ENCODE peak calls at places on chromosome 10, in eight cellular contexts. J is epithelial cell of esophagus; B is left ventricle myocardium inferior; M is cardiac fibroblast; H is dorsolateral prefrontal cortex; Y is pancreas; U is CD8-positive, alpha-beta T cell; V is heart left ventricle. X is an unnamed sample.

GRCh38 chr10:102412293-102412692 is 6.3 kb downstream of the PSD start:
- DNase-seq in Y (no peak), H (no peak), U (no peak), B (no peak), V (no peak), M (no peak), J (no peak), X (no peak)

GRCh38 chr10:13779748-13780147 is 193.0 kb downstream of the PRPF18 start:
- DNase-seq in M (no peak), U (no peak), Y (no peak), J (no peak), H (no peak), B (no peak), V (no peak), X (no peak)

GRCh38 chr10:103278862-103279298 is 1.9 kb downstream of the INA start:
- DNase-seq in M (peak; percentile 62), J (peak; percentile 61), Y (peak; percentile 66), B (peak; percentile 36), U (no peak), V (no peak), H (peak; percentile 18), X (peak; percentile 21)

GRCh38 chr10:93498196-93498595 is 1.8 kb downstream of the CEP55 start:
- DNase-seq in B (no peak), H (no peak), V (no peak), J (no peak), M (no peak), Y (no peak), U (no peak), X (no peak)

GRCh38 chr10:101000602-101000991 is 989 bp downstream of the LZTS2 start:
- DNase-seq in M (no peak), U (no peak), Y (no peak), J (no peak), V (peak; percentile 46), B (no peak), H (no peak), X (no peak)

GRCh38 chr10:17229016-17229716 is 1.1 kb downstream of the VIM start:
- DNase-seq in J (peak; percentile 58), V (peak; percentile 95), Y (peak; percentile 83), U (peak; percentile 67), B (peak; percentile 91), M (peak; percentile 97), H (no peak), X (peak; percentile 78)

GRCh38 chr10:116826803-116827202 is 22.5 kb upstream of the ENO4 start:
- DNase-seq in H (no peak), B (no peak), U (no peak), M (no peak), J (no peak), Y (no peak), V (no peak), X (no peak)

GRCh38 chr10:44064987-44065787 is 319.7 kb downstream of the CXCL12 start:
- DNase-seq in U (no peak), Y (no peak), V (no peak), J (no peak), M (no peak), B (no peak), H (no peak), X (no peak)

GRCh38 chr10:11298116-11298515 is 280.4 kb downstream of the CELF2 start:
- DNase-seq in Y (no peak), H (no peak), V (no peak), U (no peak), B (no peak), M (no peak), J (peak; percentile 43), X (no peak)

GRCh38 chr10:113572520-113573290 is 19.9 kb downstream of the HABP2 start:
- DNase-seq in J (no peak), U (no peak), V (no peak), H (no peak), M (no peak), Y (no peak), B (no peak), X (no peak)

GRCh38 chr10:95819620-95820329 is 63.8 kb downstream of the ENTPD1 start:
- DNase-seq in Y (no peak), U (no peak), V (no peak), J (no peak), H (no peak), B (no peak), M (peak; percentile 34), X (no peak)

GRCh38 chr10:93503075-93503474 is 6.7 kb downstream of the CEP55 start:
- DNase-seq in B (no peak), M (peak; percentile 57), V (no peak), J (no peak), Y (no peak), H (no peak), U (no peak), X (no peak)

GRCh38 chr10:30529373-30529998 is 95.5 kb downstream of the MAP3K8 start:
- DNase-seq in Y (no peak), M (no peak), U (peak; percentile 66), H (no peak), B (peak; percentile 70), V (peak; percentile 85), J (no peak), X (peak; percentile 78)

GRCh38 chr10:13908475-13908874 is 321.7 kb downstream of the PRPF18 start:
- DNase-seq in J (no peak), V (no peak), B (no peak), U (no peak), M (no peak), Y (no peak), H (no peak), X (no peak)

GRCh38 chr10:114779803-114780609 is 41.6 kb upstream of the FHIP2A start:
- DNase-seq in J (peak; percentile 85), U (no peak), H (no peak), M (peak; percentile 81), B (no peak), V (no peak), Y (no peak), X (no peak)

GRCh38 chr10:29846881-29847280 is 212.1 kb upstream of the SVIL start:
- DNase-seq in Y (no peak), M (no peak), V (no peak), U (no peak), H (no peak), J (no peak), B (no peak), X (no peak)

GRCh38 chr10:23693398-23693797 is 254.5 kb downstream of the OTUD1 start:
- DNase-seq in M (no peak), U (no peak), V (no peak), H (no peak), B (no peak), Y (peak; percentile 61), J (peak; percentile 6), X (no peak)
- TF ChIP-seq CTCF in M (no peak), U (no peak), V (no peak), H (no peak), B (no peak), Y (no peak), J (peak; percentile 16), X (no peak)

DNA sequence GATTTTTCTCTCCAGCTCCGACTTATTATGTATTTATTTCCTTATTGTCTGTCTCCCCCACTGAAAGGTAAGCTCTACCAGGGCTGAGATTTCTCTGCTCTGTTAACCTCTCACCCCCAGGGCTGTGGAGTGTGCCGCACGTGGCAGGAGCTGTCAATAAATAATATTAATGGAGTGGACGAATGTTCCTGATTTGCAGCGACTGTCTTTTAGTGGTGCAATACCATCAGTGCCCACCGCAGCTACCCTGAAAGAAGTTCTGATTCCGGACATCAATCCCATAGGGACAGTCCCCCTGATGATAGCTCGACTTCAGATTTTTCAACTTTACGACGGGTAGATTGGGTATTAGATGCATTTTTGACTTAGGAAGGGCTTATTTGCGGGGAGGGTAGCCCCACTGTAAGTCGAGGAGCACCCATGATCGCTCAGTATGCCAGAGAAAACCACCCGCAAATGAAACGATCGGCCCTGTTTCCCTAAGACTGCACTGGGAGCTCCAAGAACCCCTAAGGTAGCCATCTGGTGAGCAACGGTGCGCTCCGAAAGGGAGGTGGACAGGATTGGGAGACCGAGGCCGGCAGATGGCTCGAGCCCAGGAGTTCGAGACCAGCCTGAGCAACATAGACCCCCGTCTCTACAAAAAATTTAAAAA is 986 bp upstream of the PPP2R2D start:
- DNase-seq in J (no peak), Y (no peak), U (no peak), M (no peak), B (no peak), V (no peak), H (no peak), X (no peak)
- TF ChIP-seq CTCF in J (no peak), Y (no peak), U (no peak), M (no peak), B (peak; percentile 8), V (no peak), H (no peak), X (no peak)

GRCh38 chr10:59809644-59809974 is 56.4 kb upstream of the MRLN start:
- DNase-seq in Y (no peak), B (no peak), V (no peak), U (no peak), M (no peak), H (no peak), J (no peak), X (no peak)
- TF ChIP-seq CTCF in Y (no peak), B (no peak), V (no peak), U (no peak), M (no peak), H (no peak), J (no peak), X (no peak)

GRCh38 chr10:70396140-70396539 is 7.8 kb upstream of the EIF4EBP2 start:
- DNase-seq in J (no peak), H (no peak), U (no peak), Y (no peak), V (no peak), B (no peak), M (no peak), X (no peak)

GRCh38 chr10:70403483-70404035 is 386 bp upstream of the EIF4EBP2 start:
- DNase-seq in J (no peak), B (no peak), V (no peak), U (no peak), H (no peak), M (no peak), Y (no peak), X (no peak)

GRCh38 chr10:70404906-70405824 is 1.2 kb downstream of the EIF4EBP2 start:
- DNase-seq in Y (peak; percentile 67), B (peak; percentile 77), M (peak; percentile 99), U (no peak), V (peak; percentile 79), H (peak; percentile 50), J (peak; percentile 92), X (no peak)

GRCh38 chr10:70404036-70404905 is at the start of gene EIF4EBP2:
- DNase-seq in Y (peak; percentile 100), J (peak; percentile 97), M (peak; percentile 98), V (peak; percentile 99), H (peak; percentile 99), U (peak; percentile 98), B (peak; percentile 99), X (peak; percentile 100)

GRCh38 chr10:70399177-70399576 is 4.8 kb upstream of the EIF4EBP2 start:
- DNase-seq in H (no peak), V (no peak), U (no peak), M (no peak), Y (no peak), B (no peak), J (no peak), X (no peak)
- TF ChIP-seq CTCF in H (no peak), V (no peak), U (no peak), M (no peak), Y (no peak), B (no peak), J (no peak), X (no peak)

GRCh38 chr10:21421016-21421415 is 104.5 kb downstream of the SKIDA1 start:
- DNase-seq in V (no peak), J (peak; percentile 59), U (no peak), B (no peak), Y (no peak), M (no peak), H (no peak), X (no peak)
- TF ChIP-seq CTCF in V (no peak), J (no peak), U (no peak), B (no peak), Y (no peak), M (no peak), H (no peak), X (no peak)

GRCh38 chr10:104323721-104324686 is 14.3 kb downstream of the ITPRIP start:
- DNase-seq in V (no peak), J (no peak), B (no peak), Y (no peak), U (no peak), M (no peak), H (no peak), X (no peak)
- TF ChIP-seq CTCF in V (no peak), J (no peak), B (no peak), Y (no peak), U (no peak), M (no peak), H (no peak), X (no peak)

X was measured in activated B cell treated with CpG ODN at 0.5 μM for 24 hours.